ENCODE peak calls at places on chromosomes 12 and 14, in six cellular contexts. Z is IMR-90, D is adipocyte, S is fibroblast of lung, M is neuronal stem cell, I is PC-3. C is an unnamed sample.

GRCh38 chr12:62191747-62192485 is 68.3 kb upstream of the USP15 start:
- DNase-seq in Z (no peak), D (no peak), S (peak; percentile 43), M (no peak), I (no peak), C (no peak)

GRCh38 chr14:21044106-21044618 is 2.0 kb downstream of the RNASE7 start:
- DNase-seq in Z (no peak), D (no peak), S (no peak), M (no peak), I (no peak), C (no peak)

GRCh38 chr14:49971156-49972141 is 78.6 kb downstream of the ARF6 start:
- DNase-seq in Z (peak; percentile 25), D (peak; percentile 73), S (peak; percentile 84), M (no peak), I (peak; percentile 43), C (no peak)

GRCh38 chr14:22837750-22838538 is 1.6 kb downstream of the MMP14 start:
- DNase-seq in Z (peak; percentile 33), D (peak; percentile 69), S (peak; percentile 71), M (no peak), I (peak; percentile 51), C (no peak)

GRCh38 chr14:37480446-37481290 is 114.4 kb downstream of the FOXA1 start:
- DNase-seq in Z (no peak), D (no peak), S (no peak), M (no peak), I (no peak), C (no peak)

GRCh38 chr12:5073838-5074237 is 30.2 kb downstream of the KCNA5 start:
- DNase-seq in Z (peak; percentile 44), D (peak; percentile 14), S (peak; percentile 31), M (no peak), I (no peak), C (no peak)

GRCh38 chr12:106416273-106416672 is 58.7 kb downstream of the POLR3B start:
- DNase-seq in Z (no peak), D (no peak), S (no peak), M (peak; percentile 45), I (no peak), C (no peak)

GRCh38 chr14:70915415-70915814 is 8.2 kb downstream of the PCNX1 start:
- DNase-seq in Z (no peak), D (no peak), S (no peak), M (no peak), I (no peak), C (no peak)

GRCh38 chr12:18383203-18383602 is 121.9 kb downstream of the PIK3C2G start:
- DNase-seq in Z (peak; percentile 89), D (peak; percentile 95), S (peak; percentile 90), M (peak; percentile 15), I (peak; percentile 79), C (peak; percentile 11)

GRCh38 chr12:10304161-10304574 is 3.5 kb upstream of the KLRD1 start:
- DNase-seq in Z (peak; percentile 87), D (peak; percentile 30), S (peak; percentile 87), M (no peak), I (peak; percentile 84), C (no peak)

GRCh38 chr14:37172024-37172869 is at the start of gene SLC25A21:
- DNase-seq in Z (peak; percentile 82), D (peak; percentile 90), S (peak; percentile 89), M (peak; percentile 61), I (peak; percentile 87), C (peak; percentile 26)

GRCh38 chr12:31279525-31279924 is 46.4 kb downstream of the SINHCAF start:
- DNase-seq in Z (no peak), D (no peak), S (no peak), M (no peak), I (no peak), C (no peak)

GRCh38 chr12:110007874-110008273 is 8.6 kb downstream of the ANKRD13A start:
- DNase-seq in Z (no peak), D (no peak), S (no peak), M (no peak), I (no peak), C (no peak)

GRCh38 chr12:22653075-22653474 is 28.1 kb downstream of the ETNK1 start:
- DNase-seq in Z (peak; percentile 15), D (peak; percentile 77), S (peak; percentile 66), M (no peak), I (no peak), C (no peak)

GRCh38 chr12:88944403-88944802 is 364.1 kb upstream of the KITLG start:
- DNase-seq in Z (peak; percentile 60), D (peak; percentile 34), S (peak; percentile 28), M (no peak), I (peak; percentile 84), C (no peak)

GRCh38 chr12:33795536-33795935 is 226.8 kb upstream of the ALG10 start:
- DNase-seq in Z (no peak), D (no peak), S (no peak), M (no peak), I (peak; percentile 82), C (peak; percentile 40)

GRCh38 chr14:102530828-102531478 is 21.4 kb upstream of the ANKRD9 start:
- DNase-seq in Z (no peak), D (no peak), S (no peak), M (no peak), I (peak; percentile 41), C (no peak)
- H3K9ac ChIP-seq in Z (no peak overlapping the region), D (no peak overlapping the region), S (no peak overlapping the region), M (no peak overlapping the region), I (no peak overlapping the region), C (no peak overlapping the region)

DNA sequence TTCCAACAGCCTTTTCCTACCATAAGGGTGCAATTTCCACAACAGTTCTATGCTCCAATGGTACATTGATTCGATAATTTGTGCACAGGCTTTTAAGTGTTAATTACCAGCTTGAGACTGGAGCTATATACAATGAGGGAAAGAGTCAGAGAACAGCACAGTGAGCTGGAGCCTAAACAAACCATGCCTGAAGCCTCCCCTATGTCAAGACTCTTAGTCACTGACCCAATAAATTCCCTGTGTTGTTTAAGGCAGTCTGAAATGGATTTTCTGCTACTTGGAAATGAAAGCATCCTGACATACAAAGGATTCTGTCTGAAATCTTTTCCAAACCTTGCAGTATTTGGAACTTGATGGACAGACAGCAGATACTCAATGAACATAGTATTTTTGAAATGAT is 149.0 kb downstream of the EFCAB11 start:
- DNase-seq in Z (peak; percentile 62), D (no peak), S (no peak), M (no peak), I (peak; percentile 41), C (no peak)
- H3K9ac ChIP-seq in Z (no peak overlapping the region), D (no peak overlapping the region), S (no peak overlapping the region), M (no peak overlapping the region), I (no peak overlapping the region), C (no peak overlapping the region)

DNA sequence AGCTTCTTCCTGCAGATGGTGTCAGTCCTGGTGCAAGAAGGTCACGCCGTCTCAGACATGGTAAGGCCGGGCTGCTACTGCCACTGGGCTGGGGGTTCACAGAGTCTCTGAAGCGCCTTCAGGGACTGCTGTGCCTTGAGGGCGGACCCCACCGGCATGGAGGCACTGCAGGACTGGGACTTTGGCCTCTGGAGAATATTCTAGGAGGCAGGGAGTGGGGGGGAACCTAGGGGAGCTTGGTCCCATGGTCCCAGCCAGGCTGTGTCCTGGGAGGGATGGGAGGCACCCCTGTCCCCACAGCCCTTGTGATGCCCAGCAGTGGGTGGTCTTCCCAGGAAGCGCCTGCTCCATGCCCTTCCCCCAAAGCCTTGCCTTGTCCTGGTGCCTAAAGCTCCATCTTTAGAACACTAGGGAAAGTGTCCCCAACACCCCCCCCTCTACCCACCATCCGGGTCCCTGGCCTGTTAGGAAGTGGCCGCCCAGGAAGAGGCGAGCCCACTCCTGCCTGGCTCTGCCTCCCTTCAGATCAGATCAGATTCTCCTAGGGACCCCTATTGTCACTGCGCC is 1.5 kb downstream of the AMN start:
- DNase-seq in Z (no peak), D (no peak), S (no peak), M (no peak), I (no peak), C (no peak)
- H3K9ac ChIP-seq in Z (no peak overlapping the region), D (no peak overlapping the region), S (no peak overlapping the region), M (no peak overlapping the region), I (no peak overlapping the region), C (no peak overlapping the region)

DNA sequence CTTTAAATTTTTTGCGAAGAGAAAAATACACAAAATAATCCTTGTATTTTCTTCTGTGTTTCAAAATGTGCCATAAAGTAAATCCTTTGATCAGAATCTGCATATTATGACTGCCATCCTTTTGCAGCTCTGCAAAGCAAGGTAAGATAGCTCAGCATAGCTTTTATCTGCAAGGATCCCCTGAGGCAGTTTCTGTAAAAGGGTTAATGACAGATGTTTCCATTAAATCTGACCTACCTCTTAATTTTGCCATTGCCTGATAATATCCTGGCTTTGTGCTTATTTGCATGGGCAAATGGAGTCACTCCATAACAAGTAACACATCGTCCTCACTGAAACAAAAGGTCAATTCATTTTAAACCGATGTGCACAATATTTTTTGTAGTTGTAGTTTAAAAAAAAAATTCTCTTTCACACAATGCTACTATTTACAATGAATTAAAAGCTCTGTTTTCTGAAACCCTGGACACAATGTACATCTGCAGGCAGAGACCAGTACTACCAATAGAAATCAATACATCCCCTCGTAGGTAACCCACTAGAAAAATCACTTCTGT is 108.5 kb upstream of the SOX5 start:
- DNase-seq in Z (no peak), D (no peak), S (no peak), M (no peak), I (no peak), C (no peak)
- H3K9ac ChIP-seq in Z (no peak overlapping the region), D (no peak overlapping the region), S (no peak overlapping the region), M (no peak overlapping the region), I (no peak overlapping the region), C (no peak overlapping the region)

GRCh38 chr14:71931492-71932228 is 569 bp upstream of the RGS6 start:
- DNase-seq in Z (no peak), D (peak; percentile 1), S (no peak), M (peak; percentile 5), I (no peak), C (no peak)

GRCh38 chr14:71932229-71932951 is at the start of gene RGS6:
- DNase-seq in Z (no peak), D (peak; percentile 41), S (no peak), M (peak; percentile 50), I (peak; percentile 72), C (no peak)

GRCh38 chr14:71933026-71933587 is 878 bp downstream of the RGS6 start:
- DNase-seq in Z (no peak), D (peak; percentile 1), S (no peak), M (peak; percentile 17), I (no peak), C (no peak)
- H3K9ac ChIP-seq in Z (no peak overlapping the region), D (no peak overlapping the region), S (no peak overlapping the region), M (no peak overlapping the region), I (no peak overlapping the region), C (no peak overlapping the region)

DNA sequence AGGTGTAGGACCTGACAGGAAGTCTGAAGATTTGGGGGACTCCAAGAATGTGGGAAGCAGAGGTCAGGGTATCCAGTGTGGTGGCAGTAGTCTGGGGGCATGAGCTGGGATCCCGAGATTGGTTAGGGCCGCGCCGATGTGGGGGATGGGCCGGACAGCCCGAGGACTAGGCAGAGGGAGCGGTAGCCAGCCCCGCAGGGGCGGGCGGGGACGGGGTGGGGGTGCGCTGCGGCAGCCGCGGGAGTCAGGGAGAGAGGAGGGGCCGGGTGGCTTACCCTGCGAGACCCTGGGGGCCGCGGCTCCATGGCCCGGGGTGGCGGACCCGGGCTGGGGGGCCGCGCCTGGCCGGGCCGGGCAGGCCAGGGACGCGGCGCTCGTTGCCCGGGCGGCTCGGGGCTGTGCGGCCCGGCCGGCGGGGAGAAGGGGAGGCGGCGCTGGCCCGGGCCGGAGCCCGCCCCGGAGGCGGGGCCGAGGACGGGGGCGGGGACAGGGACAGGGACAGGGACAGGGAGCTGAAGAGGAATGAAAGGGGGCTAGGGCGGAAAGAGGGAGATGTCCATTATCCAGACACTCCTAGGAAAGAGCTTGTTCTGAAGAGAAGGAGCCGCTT is 5.6 kb downstream of the ZNF385A start:
- DNase-seq in Z (no peak), D (peak; percentile 82), S (no peak), M (no peak), I (peak; percentile 71), C (no peak)
- H3K9ac ChIP-seq in Z (peak overlapping the region; percentile 69), D (peak overlapping the region; percentile 70), S (peak overlapping the region; percentile 40), M (peak overlapping the region; percentile 15), I (peak overlapping the region; percentile 55), C (no peak overlapping the region)

GRCh38 chr12:6182279-6182898 is 17.8 kb upstream of the CD9 start:
- DNase-seq in Z (peak; percentile 68), D (peak; percentile 92), S (peak; percentile 96), M (no peak), I (peak; percentile 52), C (no peak)
- H3K9ac ChIP-seq in Z (no peak overlapping the region), D (peak overlapping the region; percentile 58), S (no peak overlapping the region), M (peak overlapping the region; percentile 47), I (no peak overlapping the region), C (peak overlapping the region; percentile 65)

C was measured in keratinocyte.